ENCODE peak calls at places on chromosomes 16 and 17, in seven cellular contexts. P is OCI-LY7, O is AG10803, I is MM.1S, C is prostate gland, R is mucosa of descending colon, N is fibroblast of the aortic adventitia. U is an unnamed sample.

GRCh38 chr17:64739316-64740058 is 77.4 kb upstream of the SMURF2 start:
- DNase-seq in P (no peak), O (peak), I (no peak), C (no peak), R (no peak), N (peak), U (peak)

GRCh38 chr17:45428954-45429337 is 3.7 kb downstream of the ARHGAP27 start:
- DNase-seq in P (peak), O (no peak), I (no peak), C (no peak), R (peak), N (no peak), U (no peak)

GRCh38 chr17:37483311-37484039 is 6.2 kb upstream of the DUSP14 start:
- DNase-seq in P (peak), O (peak), I (no peak), C (no peak), R (no peak), N (peak), U (peak)

GRCh38 chr16:22300427-22301071 is 3.3 kb downstream of the POLR3E start:
- DNase-seq in P (peak), O (peak), I (peak), C (peak), R (peak), N (peak), U (peak)

GRCh38 chr16:86138121-86138944 is 239.4 kb downstream of the IRF8 start:
- DNase-seq in P (no peak), O (no peak), I (no peak), C (no peak), R (no peak), N (no peak), U (no peak)

GRCh38 chr17:37028040-37028439 is 79.3 kb downstream of the AATF start:
- DNase-seq in P (no peak), O (no peak), I (no peak), C (no peak), R (no peak), N (no peak), U (no peak)

GRCh38 chr16:82454152-82454551 is 172.6 kb upstream of the CDH13 start:
- DNase-seq in P (no peak), O (no peak), I (no peak), C (no peak), R (no peak), N (no peak), U (no peak)

GRCh38 chr16:55062446-55062845 is 131.8 kb downstream of the IRX5 start:
- DNase-seq in P (no peak), O (no peak), I (no peak), C (no peak), R (no peak), N (peak), U (no peak)

GRCh38 chr17:32191306-32191705 is 49.0 kb downstream of the RHOT1 start:
- DNase-seq in P (no peak), O (peak), I (no peak), C (no peak), R (no peak), N (peak), U (no peak)

GRCh38 chr17:68398731-68399637 is 58.3 kb downstream of the WIPI1 start:
- DNase-seq in P (peak), O (peak), I (peak), C (peak), R (peak), N (peak), U (peak)

GRCh38 chr17:72343911-72344310 is 223.1 kb downstream of the SOX9 start:
- DNase-seq in P (no peak), O (no peak), I (no peak), C (no peak), R (no peak), N (no peak), U (peak)

GRCh38 chr17:40097931-40098845 is 2.2 kb downstream of the NR1D1 start:
- DNase-seq in P (no peak), O (peak), I (peak), C (peak), R (peak), N (peak), U (peak)

GRCh38 chr16:55949518-55949917 is 74.3 kb upstream of the CES5A start:
- DNase-seq in P (no peak), O (peak), I (no peak), C (no peak), R (no peak), N (peak), U (no peak)

GRCh38 chr17:1736348-1737281 is 6.1 kb upstream of the SERPINF2 start:
- DNase-seq in P (no peak), O (peak), I (no peak), C (no peak), R (no peak), N (peak), U (peak)

GRCh38 chr16:17858061-17858460 is 387.3 kb upstream of the XYLT1 start:
- DNase-seq in P (no peak), O (no peak), I (no peak), C (no peak), R (no peak), N (no peak), U (no peak)

GRCh38 chr16:58487566-58488351 is 12.2 kb upstream of the NDRG4 start:
- DNase-seq in P (peak), O (peak), I (peak), C (peak), R (peak), N (peak), U (peak)
- H3K4me3 ChIP-seq in P (peak), O (no peak), I (no peak), C (no peak), R (no peak), N (peak), U (no peak)

GRCh38 chr16:11101283-11101682 is 154.7 kb downstream of the SOCS1 start:
- DNase-seq in P (no peak), O (no peak), I (no peak), C (no peak), R (no peak), N (no peak), U (no peak)

GRCh38 chr16:11098601-11099377 is 154.4 kb downstream of the CLEC16A start:
- DNase-seq in P (no peak), O (no peak), I (no peak), C (no peak), R (no peak), N (no peak), U (no peak)

GRCh38 chr16:11101695-11102522 is 154.1 kb downstream of the SOCS1 start:
- DNase-seq in P (no peak), O (no peak), I (no peak), C (no peak), R (no peak), N (peak), U (peak)

GRCh38 chr16:11099672-11100195 is 155.4 kb downstream of the CLEC16A start:
- DNase-seq in P (peak), O (no peak), I (no peak), C (no peak), R (no peak), N (no peak), U (no peak)

GRCh38 chr16:11100239-11100750 is 155.7 kb downstream of the SOCS1 start:
- DNase-seq in P (peak), O (peak), I (no peak), C (no peak), R (no peak), N (peak), U (peak)
- TF ChIP-seq CTCF in P (no peak), O (peak), I (no peak), C (no peak), R (no peak), N (peak), U (peak)

GRCh38 chr17:75459246-75459589 is 2.8 kb downstream of the TMEM94 start:
- DNase-seq in P (no peak), O (no peak), I (no peak), C (no peak), R (no peak), N (no peak), U (no peak)
- H3K4me3 ChIP-seq in P (peak), O (no peak), I (no peak), C (no peak), R (no peak), N (no peak), U (no peak)

GRCh38 chr16:30619643-30620042 is 9.5 kb upstream of the ZNF689 start:
- DNase-seq in P (no peak), O (no peak), I (no peak), C (no peak), R (no peak), N (no peak), U (no peak)
- TF ChIP-seq CTCF in P (no peak), O (no peak), I (no peak), C (no peak), R (no peak), N (no peak), U (no peak)

GRCh38 chr16:50267651-50268050 is 1.3 kb downstream of the ADCY7 start:
- DNase-seq in P (peak), O (no peak), I (no peak), C (no peak), R (peak), N (no peak), U (no peak)

GRCh38 chr16:50265260-50265659 is 1.1 kb upstream of the ADCY7 start:
- DNase-seq in P (peak), O (no peak), I (peak), C (no peak), R (peak), N (no peak), U (no peak)

GRCh38 chr16:50265716-50266336 is 525 bp upstream of the ADCY7 start:
- DNase-seq in P (no peak), O (no peak), I (no peak), C (no peak), R (peak), N (no peak), U (no peak)

GRCh38 chr16:50267151-50267631 is 840 bp downstream of the ADCY7 start:
- DNase-seq in P (peak), O (no peak), I (no peak), C (no peak), R (peak), N (no peak), U (no peak)

DNA sequence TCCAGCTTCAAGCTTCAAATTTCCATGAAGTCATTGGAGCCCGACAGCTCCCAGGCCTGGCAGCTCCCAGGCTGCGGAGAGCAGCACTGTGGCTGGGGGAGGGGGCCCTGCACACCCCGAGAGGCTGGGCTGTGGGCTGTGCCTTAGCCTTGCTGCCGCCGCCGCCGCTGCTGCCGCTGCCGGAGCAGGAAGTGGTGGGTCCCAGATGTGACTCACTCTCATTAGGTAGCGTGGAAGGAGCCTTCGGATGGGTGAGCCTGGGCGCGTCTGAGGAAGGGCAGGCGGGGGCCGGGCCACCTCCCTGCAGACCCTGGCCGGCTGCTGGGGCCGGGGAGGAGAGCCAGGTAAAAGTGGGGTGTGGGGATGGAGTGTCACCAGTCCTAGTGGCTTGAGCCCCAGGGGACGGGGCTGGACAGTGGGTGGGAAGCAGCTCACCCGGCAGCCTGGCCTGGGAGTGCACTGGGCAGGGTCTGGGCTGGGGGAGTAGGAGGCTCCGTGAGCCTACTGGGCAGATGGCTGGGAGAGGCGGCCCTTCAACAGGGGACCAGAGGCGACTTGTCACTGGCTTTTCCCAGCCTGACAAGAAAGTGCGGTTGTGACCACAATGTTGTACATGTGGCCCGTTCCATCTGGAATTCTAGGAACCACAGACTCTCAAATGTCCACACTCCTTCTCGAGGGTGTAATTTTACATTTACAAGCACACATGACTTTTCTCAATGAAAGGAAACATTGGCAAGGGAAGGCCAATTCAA is at the start of gene ADCY7:
- DNase-seq in P (peak), O (peak), I (peak), C (no peak), R (peak), N (peak), U (peak)
- H3K4me3 ChIP-seq in P (peak), O (peak), I (peak), C (peak), R (no peak), N (peak), U (peak)

GRCh38 chr16:49755291-49755611 is 100.7 kb downstream of the ZNF423 start:
- DNase-seq in P (no peak), O (peak), I (peak), C (peak), R (no peak), N (peak), U (peak)
- TF ChIP-seq CTCF in P (peak), O (peak), I (peak), C (peak), R (peak), N (peak), U (peak)

GRCh38 chr16:57668259-57668563 is at the start of gene ADGRG3:
- DNase-seq in P (no peak), O (no peak), I (no peak), C (no peak), R (no peak), N (no peak), U (no peak)
- H3K4me3 ChIP-seq in P (no peak), O (no peak), I (no peak), C (no peak), R (no peak), N (no peak), U (no peak)

GRCh38 chr17:60901222-60901621 is 223.6 kb downstream of the BCAS3 start:
- DNase-seq in P (no peak), O (no peak), I (no peak), C (no peak), R (no peak), N (peak), U (peak)
- TF ChIP-seq CTCF in P (no peak), O (peak), I (no peak), C (no peak), R (no peak), N (no peak), U (no peak)

GRCh38 chr17:56289321-56289720 is 136.0 kb downstream of the ANKFN1 start:
- DNase-seq in P (no peak), O (peak), I (no peak), C (no peak), R (no peak), N (no peak), U (no peak)

GRCh38 chr17:56292010-56292409 is 138.7 kb downstream of the ANKFN1 start:
- DNase-seq in P (no peak), O (peak), I (no peak), C (no peak), R (no peak), N (peak), U (peak)

GRCh38 chr17:56291226-56291805 is 138.0 kb downstream of the ANKFN1 start:
- DNase-seq in P (no peak), O (no peak), I (no peak), C (no peak), R (no peak), N (no peak), U (no peak)

GRCh38 chr17:56290486-56291118 is 137.3 kb downstream of the ANKFN1 start:
- DNase-seq in P (no peak), O (no peak), I (peak), C (no peak), R (no peak), N (no peak), U (no peak)

GRCh38 chr17:56292628-56293027 is 139.4 kb downstream of the ANKFN1 start:
- DNase-seq in P (no peak), O (no peak), I (peak), C (no peak), R (no peak), N (no peak), U (no peak)
- H3K4me3 ChIP-seq in P (no peak), O (no peak), I (no peak), C (no peak), R (no peak), N (no peak), U (no peak)

GRCh38 chr16:30082545-30083090 is 6.8 kb downstream of the PPP4C start:
- DNase-seq in P (no peak), O (no peak), I (no peak), C (no peak), R (no peak), N (no peak), U (no peak)
- TF ChIP-seq CTCF in P (peak), O (no peak), I (peak), C (no peak), R (no peak), N (no peak), U (no peak)